ENCODE peak calls at places on chromosomes 5 and 9, in nine cellular contexts. M, S, P, O, T, N, C, Q and G are unnamed samples.

GRCh38 chr5:1231354-1231905 is 6.2 kb downstream of the SLC6A18 start:
- DNase-seq in M (no peak), S (no peak), P (no peak), O (no peak), T (no peak), N (no peak), C (no peak), Q (no peak), G (no peak)

GRCh38 chr5:157745041-157745456 is 1.5 kb downstream of the LSM11 start:
- DNase-seq in M (no peak), S (no peak), P (no peak), O (no peak), T (no peak), N (no peak), C (no peak), Q (no peak), G (no peak)

GRCh38 chr9:71780953-71781352 is 12.6 kb upstream of the CEMIP2 start:
- DNase-seq in M (no peak), S (no peak), P (no peak), O (no peak), T (no peak), N (no peak), C (no peak), Q (no peak), G (no peak)

GRCh38 chr9:71980266-71981018 is 69.0 kb downstream of the C9orf85 start:
- DNase-seq in M (no peak), S (no peak), P (no peak), O (no peak), T (no peak), N (no peak), C (no peak), Q (no peak), G (no peak)

GRCh38 chr9:135746565-135746964 is 44.6 kb downstream of the KCNT1 start:
- DNase-seq in M (no peak), S (no peak), P (no peak), O (no peak), T (no peak), N (no peak), C (no peak), Q (no peak), G (no peak)

GRCh38 chr9:134591573-134591981 is 50.0 kb upstream of the COL5A1 start:
- DNase-seq in M (peak; percentile 55), S (no peak), P (no peak), O (no peak), T (no peak), N (no peak), C (no peak), Q (no peak), G (peak; percentile 57)

GRCh38 chr9:125631391-125632085 is 75.5 kb downstream of the MAPKAP1 start:
- DNase-seq in M (no peak), S (peak; percentile 62), P (peak; percentile 26), O (peak; percentile 77), T (no peak), N (no peak), C (no peak), Q (no peak), G (no peak)

GRCh38 chr5:23506329-23507236 is 826 bp upstream of the PRDM9 start:
- DNase-seq in M (no peak), S (no peak), P (peak; percentile 6), O (peak; percentile 86), T (no peak), N (no peak), C (no peak), Q (no peak), G (no peak)

GRCh38 chr5:150113047-150113744 is 26.8 kb upstream of the CSF1R start:
- DNase-seq in M (no peak), S (peak; percentile 6), P (peak; percentile 91), O (peak; percentile 35), T (peak; percentile 43), N (no peak), C (peak; percentile 14), Q (peak; percentile 51), G (no peak)

GRCh38 chr5:54243483-54244080 is 66.8 kb downstream of the ARL15 start:
- DNase-seq in M (no peak), S (peak; percentile 41), P (peak; percentile 57), O (peak; percentile 70), T (no peak), N (no peak), C (no peak), Q (no peak), G (peak; percentile 24)

GRCh38 chr9:34546834-34547827 is 24.3 kb upstream of the ENHO start:
- DNase-seq in M (no peak), S (no peak), P (peak; percentile 41), O (peak; percentile 91), T (peak; percentile 42), N (no peak), C (no peak), Q (no peak), G (no peak)

GRCh38 chr9:34520096-34520495 is 2.7 kb downstream of the ENHO start:
- DNase-seq in M (no peak), S (no peak), P (no peak), O (no peak), T (no peak), N (no peak), C (no peak), Q (no peak), G (no peak)

GRCh38 chr5:3598725-3599282 is 3.2 kb downstream of the IRX1 start:
- DNase-seq in M (no peak), S (peak; percentile 19), P (no peak), O (no peak), T (no peak), N (no peak), C (no peak), Q (no peak), G (no peak)

GRCh38 chr5:168712280-168712924 is 133.2 kb upstream of the PANK3 start:
- DNase-seq in M (peak; percentile 84), S (no peak), P (peak; percentile 90), O (peak; percentile 31), T (no peak), N (no peak), C (no peak), Q (no peak), G (peak; percentile 80)

GRCh38 chr5:2295476-2295875 is 412.8 kb upstream of the IRX4 start:
- DNase-seq in M (no peak), S (no peak), P (no peak), O (no peak), T (no peak), N (no peak), C (no peak), Q (no peak), G (no peak)
- TF ChIP-seq CTCF in M (no peak), S (no peak), P (no peak), O (no peak), T (no peak), N (no peak), C (no peak), Q (no peak), G (no peak)

DNA sequence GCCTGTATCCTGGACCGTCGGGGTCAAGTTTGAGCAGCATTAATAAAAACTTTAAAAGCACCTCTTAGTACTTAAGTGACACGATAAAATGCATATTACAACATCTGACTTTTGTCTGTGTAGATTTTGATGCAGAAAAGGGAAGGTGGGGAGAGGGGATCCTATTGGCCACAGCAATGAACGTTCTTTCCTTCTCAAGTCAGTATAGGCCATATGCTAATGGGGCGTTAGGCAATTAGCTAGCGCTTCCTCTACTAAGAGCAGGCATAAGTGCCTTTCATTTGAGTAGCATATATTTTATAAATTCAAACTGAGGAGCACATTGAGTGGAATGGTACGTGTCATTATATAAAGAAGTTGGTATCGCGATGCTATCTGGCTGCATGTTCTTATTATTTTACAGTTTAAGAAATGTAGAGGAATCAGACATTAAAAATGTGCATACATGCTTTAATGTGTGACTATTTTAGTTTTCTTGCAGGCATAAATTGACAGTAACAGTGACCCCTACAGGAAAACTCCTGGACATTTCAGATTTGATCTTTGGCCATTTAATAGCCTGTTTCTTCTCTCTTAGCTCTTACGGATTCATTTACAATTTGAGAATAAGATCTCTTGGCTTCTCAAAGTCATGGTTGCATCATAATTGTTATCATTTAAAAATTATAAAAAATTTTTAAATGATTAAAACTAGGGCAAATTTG is 1.1 kb upstream of the GNA14 start:
- DNase-seq in M (no peak), S (no peak), P (peak; percentile 22), O (peak; percentile 50), T (no peak), N (no peak), C (no peak), Q (no peak), G (no peak)
- TF ChIP-seq CTCF in M (peak; percentile 42), S (no peak), P (no peak), O (peak; percentile 46), T (peak; percentile 20), N (no peak), C (no peak), Q (peak; percentile 42), G (peak; percentile 32)

GRCh38 chr5:56269216-56269927 is 36.2 kb upstream of the ANKRD55 start:
- DNase-seq in M (no peak), S (peak; percentile 54), P (peak; percentile 38), O (peak; percentile 65), T (peak; percentile 61), N (no peak), C (no peak), Q (no peak), G (no peak)

GRCh38 chr5:56270058-56270457 is 36.9 kb upstream of the ANKRD55 start:
- DNase-seq in M (no peak), S (no peak), P (no peak), O (no peak), T (no peak), N (no peak), C (no peak), Q (no peak), G (no peak)

GRCh38 chr5:56259002-56259511 is 25.9 kb upstream of the ANKRD55 start:
- DNase-seq in M (peak; percentile 96), S (peak; percentile 24), P (peak; percentile 37), O (no peak), T (no peak), N (no peak), C (no peak), Q (no peak), G (peak; percentile 60)

GRCh38 chr5:56262269-56262668 is 29.1 kb upstream of the ANKRD55 start:
- DNase-seq in M (no peak), S (no peak), P (no peak), O (no peak), T (no peak), N (no peak), C (no peak), Q (no peak), G (no peak)

DNA sequence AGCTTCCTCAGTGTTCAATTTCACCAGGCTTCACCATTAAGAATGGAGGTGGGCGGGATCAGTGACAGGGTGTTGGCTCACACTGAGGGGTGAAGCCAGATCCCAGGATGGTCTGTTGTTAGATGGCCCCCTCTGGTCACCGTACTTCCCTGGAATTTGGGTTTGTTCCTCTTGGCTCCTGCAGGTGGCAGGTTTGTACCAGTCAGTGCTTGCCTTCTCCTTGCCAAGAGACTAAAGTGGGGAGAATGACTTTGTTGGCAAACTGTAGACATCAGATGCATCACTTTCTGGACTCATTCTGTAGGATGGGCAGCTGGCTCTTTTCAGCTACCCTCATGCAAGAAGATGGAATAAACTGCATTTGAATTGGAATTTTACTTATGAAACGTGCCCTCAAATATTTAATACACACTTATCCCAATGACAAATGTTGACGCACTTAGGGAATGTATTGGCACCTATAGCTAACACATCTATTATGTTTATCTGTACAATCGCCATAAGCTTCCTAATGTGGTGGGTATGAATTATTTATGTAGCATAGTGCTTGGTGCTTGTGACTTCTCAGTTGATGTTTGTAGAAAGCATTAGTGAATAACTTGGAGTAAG is 31.4 kb upstream of the ANKRD55 start:
- DNase-seq in M (no peak), S (no peak), P (peak; percentile 61), O (peak; percentile 85), T (no peak), N (no peak), C (no peak), Q (no peak), G (no peak)
- TF ChIP-seq CTCF in M (peak; percentile 46), S (peak; percentile 54), P (peak; percentile 80), O (peak; percentile 93), T (no peak), N (no peak), C (peak; percentile 50), Q (peak; percentile 63), G (peak; percentile 32)

GRCh38 chr9:12702160-12702758 is 9.1 kb downstream of the TYRP1 start:
- DNase-seq in M (no peak), S (no peak), P (peak; percentile 31), O (peak; percentile 85), T (peak; percentile 43), N (no peak), C (no peak), Q (peak; percentile 25), G (peak; percentile 29)
- TF ChIP-seq CTCF in M (peak; percentile 59), S (no peak), P (peak; percentile 64), O (peak; percentile 91), T (no peak), N (no peak), C (peak; percentile 49), Q (peak; percentile 50), G (peak; percentile 67)